ENCODE peak calls at places on chromosomes 13 and 19, in five cellular contexts. One of them, this sample, is unnamed.

GRCh38 chr13:42893346-42893745 is 98.7 kb downstream of the EPSTI1 start:
- DNase-seq in CD4-positive, alpha-beta memory T cell: no peak
- DNase-seq in coronary artery: no peak
- DNase-seq in uterus: peak
- DNase-seq in GM23338: no peak
- DNase-seq in this sample: no peak

GRCh38 chr13:113774177-113775107 is 15.4 kb downstream of the TMEM255B start:
- DNase-seq in CD4-positive, alpha-beta memory T cell: no peak
- DNase-seq in coronary artery: no peak
- DNase-seq in uterus: no peak
- DNase-seq in GM23338: no peak
- DNase-seq in this sample: no peak

GRCh38 chr13:74675185-74675584 is 541.0 kb upstream of the KLF12 start:
- DNase-seq in CD4-positive, alpha-beta memory T cell: no peak
- DNase-seq in coronary artery: no peak
- DNase-seq in uterus: no peak
- DNase-seq in GM23338: no peak
- DNase-seq in this sample: no peak

GRCh38 chr13:99555149-99555548 is 53.9 kb downstream of the TM9SF2 start:
- DNase-seq in CD4-positive, alpha-beta memory T cell: no peak
- DNase-seq in coronary artery: no peak
- DNase-seq in uterus: no peak
- DNase-seq in GM23338: no peak
- DNase-seq in this sample: no peak

GRCh38 chr13:100673831-100674362 is 698 bp downstream of the TMTC4 start:
- DNase-seq in CD4-positive, alpha-beta memory T cell: peak
- DNase-seq in coronary artery: no peak
- DNase-seq in uterus: peak
- DNase-seq in GM23338: peak
- DNase-seq in this sample: peak

GRCh38 chr19:3336680-3337523 is 29.5 kb upstream of the NFIC start:
- DNase-seq in CD4-positive, alpha-beta memory T cell: no peak
- DNase-seq in coronary artery: peak
- DNase-seq in uterus: peak
- DNase-seq in GM23338: no peak
- DNase-seq in this sample: no peak

GRCh38 chr19:39681416-39681815 is 22.9 kb upstream of the LGALS14 start:
- DNase-seq in CD4-positive, alpha-beta memory T cell: no peak
- DNase-seq in coronary artery: no peak
- DNase-seq in uterus: no peak
- DNase-seq in GM23338: no peak
- DNase-seq in this sample: no peak

GRCh38 chr13:113862766-113863510 is 938 bp downstream of the GAS6 start:
- DNase-seq in CD4-positive, alpha-beta memory T cell: no peak
- DNase-seq in coronary artery: peak
- DNase-seq in uterus: peak
- DNase-seq in GM23338: peak
- DNase-seq in this sample: no peak

GRCh38 chr13:99989376-99990044 is 7.9 kb downstream of the ZIC2 start:
- DNase-seq in CD4-positive, alpha-beta memory T cell: no peak
- DNase-seq in coronary artery: no peak
- DNase-seq in uterus: no peak
- DNase-seq in GM23338: peak
- DNase-seq in this sample: no peak

GRCh38 chr19:2507109-2507508 is 31.2 kb downstream of the GADD45B start:
- DNase-seq in CD4-positive, alpha-beta memory T cell: peak
- DNase-seq in coronary artery: no peak
- DNase-seq in uterus: no peak
- DNase-seq in GM23338: no peak
- DNase-seq in this sample: peak

GRCh38 chr19:862529-863304 is 3.3 kb downstream of the CFD start:
- DNase-seq in CD4-positive, alpha-beta memory T cell: peak
- DNase-seq in coronary artery: no peak
- DNase-seq in uterus: peak
- DNase-seq in GM23338: peak
- DNase-seq in this sample: peak

GRCh38 chr19:8615813-8616596 is 5.5 kb upstream of the ADAMTS10 start:
- DNase-seq in CD4-positive, alpha-beta memory T cell: peak
- DNase-seq in coronary artery: no peak
- DNase-seq in uterus: no peak
- DNase-seq in GM23338: peak
- DNase-seq in this sample: peak

GRCh38 chr13:113005997-113006396 is 37.0 kb downstream of the MCF2L start:
- DNase-seq in CD4-positive, alpha-beta memory T cell: no peak
- DNase-seq in coronary artery: no peak
- DNase-seq in uterus: no peak
- DNase-seq in GM23338: no peak
- DNase-seq in this sample: no peak

GRCh38 chr19:38734426-38735256 is 9.6 kb downstream of the CAPN12 start:
- DNase-seq in CD4-positive, alpha-beta memory T cell: peak
- DNase-seq in coronary artery: peak
- DNase-seq in uterus: peak
- DNase-seq in GM23338: no peak
- DNase-seq in this sample: no peak

GRCh38 chr13:76335463-76335862 is 550.7 kb downstream of the KCTD12 start:
- DNase-seq in CD4-positive, alpha-beta memory T cell: no peak
- DNase-seq in coronary artery: no peak
- DNase-seq in uterus: no peak
- DNase-seq in GM23338: no peak
- DNase-seq in this sample: no peak

GRCh38 chr13:52371736-52372247 is 34.2 kb downstream of the THSD1 start:
- DNase-seq in CD4-positive, alpha-beta memory T cell: no peak
- DNase-seq in coronary artery: no peak
- DNase-seq in uterus: no peak
- DNase-seq in GM23338: no peak
- DNase-seq in this sample: no peak

GRCh38 chr13:104327217-104327616 is 1261.0 kb upstream of the SLC10A2 start:
- DNase-seq in CD4-positive, alpha-beta memory T cell: no peak
- DNase-seq in coronary artery: no peak
- DNase-seq in uterus: no peak
- DNase-seq in GM23338: no peak
- DNase-seq in this sample: no peak

GRCh38 chr13:65943024-65943423 is 1287.1 kb downstream of the PCDH9 start:
- DNase-seq in CD4-positive, alpha-beta memory T cell: no peak
- DNase-seq in coronary artery: no peak
- DNase-seq in uterus: no peak
- DNase-seq in GM23338: no peak
- DNase-seq in this sample: no peak

GRCh38 chr13:74867460-74867859 is 614.5 kb downstream of the TBC1D4 start:
- DNase-seq in CD4-positive, alpha-beta memory T cell: no peak
- DNase-seq in coronary artery: no peak
- DNase-seq in uterus: no peak
- DNase-seq in GM23338: no peak
- DNase-seq in this sample: no peak

GRCh38 chr13:112968380-112968909 is 569 bp upstream of the MCF2L start:
- DNase-seq in CD4-positive, alpha-beta memory T cell: peak
- DNase-seq in coronary artery: no peak
- DNase-seq in uterus: no peak
- DNase-seq in GM23338: peak
- DNase-seq in this sample: peak

GRCh38 chr19:39949026-39949747 is 14.8 kb upstream of the FCGBP start:
- DNase-seq in CD4-positive, alpha-beta memory T cell: no peak
- DNase-seq in coronary artery: no peak
- DNase-seq in uterus: no peak
- DNase-seq in GM23338: no peak
- DNase-seq in this sample: no peak

GRCh38 chr19:18539372-18539771 is 4.0 kb downstream of the FKBP8 start:
- DNase-seq in CD4-positive, alpha-beta memory T cell: no peak
- DNase-seq in coronary artery: no peak
- DNase-seq in uterus: no peak
- DNase-seq in GM23338: no peak
- DNase-seq in this sample: no peak

GRCh38 chr19:13825489-13826475 is 30.5 kb downstream of the ZSWIM4 start:
- DNase-seq in CD4-positive, alpha-beta memory T cell: no peak
- DNase-seq in coronary artery: no peak
- DNase-seq in uterus: no peak
- DNase-seq in GM23338: peak
- DNase-seq in this sample: peak

GRCh38 chr19:38211779-38212178 is 12.2 kb downstream of the DPF1 start:
- DNase-seq in CD4-positive, alpha-beta memory T cell: no peak
- DNase-seq in coronary artery: no peak
- DNase-seq in uterus: no peak
- DNase-seq in GM23338: peak
- DNase-seq in this sample: no peak

GRCh38 chr13:30329009-30329585 is 21.7 kb upstream of the KATNAL1 start:
- DNase-seq in CD4-positive, alpha-beta memory T cell: no peak
- DNase-seq in coronary artery: no peak
- DNase-seq in uterus: no peak
- DNase-seq in GM23338: no peak
- DNase-seq in this sample: no peak

GRCh38 chr19:1605236-1606137 is at the start of gene UQCR11:
- DNase-seq in CD4-positive, alpha-beta memory T cell: peak
- DNase-seq in coronary artery: peak
- DNase-seq in uterus: peak
- DNase-seq in GM23338: peak
- DNase-seq in this sample: peak

GRCh38 chr19:47540748-47541147 is 25.9 kb upstream of the NAPA start:
- DNase-seq in CD4-positive, alpha-beta memory T cell: no peak
- DNase-seq in coronary artery: no peak
- DNase-seq in uterus: no peak
- DNase-seq in GM23338: peak
- DNase-seq in this sample: no peak

GRCh38 chr19:5001547-5002131 is 32.7 kb downstream of the KDM4B start:
- DNase-seq in CD4-positive, alpha-beta memory T cell: peak
- DNase-seq in coronary artery: no peak
- DNase-seq in uterus: no peak
- DNase-seq in GM23338: peak
- DNase-seq in this sample: peak

DNA sequence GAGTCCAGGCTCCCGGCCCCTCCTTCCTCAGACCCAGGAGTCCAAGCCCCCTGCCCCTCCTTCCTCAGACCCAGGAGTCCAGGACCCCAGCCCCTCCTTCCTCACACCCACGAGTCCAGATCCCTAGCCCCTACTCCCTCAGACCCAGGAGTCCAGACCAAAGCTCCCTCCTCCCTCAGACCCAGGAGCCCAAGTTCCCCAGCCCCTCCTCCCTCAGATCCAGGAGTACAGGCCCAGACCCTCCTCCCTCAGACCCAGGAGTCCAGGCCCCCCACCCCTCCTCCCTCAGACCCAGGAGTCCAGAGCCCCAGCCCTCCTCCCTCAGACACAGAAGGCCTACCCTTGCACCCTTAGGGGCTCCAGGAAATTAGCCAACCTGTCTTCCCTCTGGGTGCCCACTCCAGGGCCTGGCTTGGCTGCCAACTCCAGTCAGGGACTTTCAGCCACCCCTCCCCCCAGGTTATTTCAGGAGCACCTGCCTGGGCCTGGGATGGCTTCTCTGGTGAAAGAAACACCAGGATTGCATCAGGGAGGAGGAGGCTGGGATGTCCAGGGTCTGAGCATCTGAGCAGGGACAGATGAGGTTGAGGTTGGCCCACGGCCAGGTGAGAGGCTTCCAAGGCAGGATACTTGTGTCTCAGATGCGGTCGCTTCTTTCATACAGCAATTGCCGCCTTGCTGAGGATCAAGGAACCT is at the start of gene FGF21:
- DNase-seq in CD4-positive, alpha-beta memory T cell: no peak
- DNase-seq in coronary artery: no peak
- DNase-seq in uterus: no peak
- DNase-seq in GM23338: peak
- DNase-seq in this sample: no peak
- H3K27ac ChIP-seq in CD4-positive, alpha-beta memory T cell: no peak
- H3K27ac ChIP-seq in coronary artery: no peak
- H3K27ac ChIP-seq in uterus: no peak
- H3K27ac ChIP-seq in GM23338: peak
- H3K27ac ChIP-seq in this sample: no peak

GRCh38 chr13:33409673-33410072 is 124.1 kb upstream of the STARD13 start:
- DNase-seq in CD4-positive, alpha-beta memory T cell: no peak
- DNase-seq in coronary artery: no peak
- DNase-seq in uterus: no peak
- DNase-seq in GM23338: no peak
- DNase-seq in this sample: no peak

GRCh38 chr13:33405371-33405770 is 119.8 kb upstream of the STARD13 start:
- DNase-seq in CD4-positive, alpha-beta memory T cell: no peak
- DNase-seq in coronary artery: no peak
- DNase-seq in uterus: no peak
- DNase-seq in GM23338: no peak
- DNase-seq in this sample: no peak

GRCh38 chr13:33410619-33411018 is 125.1 kb upstream of the STARD13 start:
- DNase-seq in CD4-positive, alpha-beta memory T cell: no peak
- DNase-seq in coronary artery: no peak
- DNase-seq in uterus: no peak
- DNase-seq in GM23338: no peak
- DNase-seq in this sample: no peak

GRCh38 chr13:33415822-33416221 is 130.3 kb upstream of the STARD13 start:
- DNase-seq in CD4-positive, alpha-beta memory T cell: no peak
- DNase-seq in coronary artery: no peak
- DNase-seq in uterus: no peak
- DNase-seq in GM23338: no peak
- DNase-seq in this sample: no peak

GRCh38 chr13:33411312-33411711 is 125.8 kb upstream of the STARD13 start:
- DNase-seq in CD4-positive, alpha-beta memory T cell: no peak
- DNase-seq in coronary artery: no peak
- DNase-seq in uterus: no peak
- DNase-seq in GM23338: no peak
- DNase-seq in this sample: no peak
- H3K27ac ChIP-seq in CD4-positive, alpha-beta memory T cell: no peak
- H3K27ac ChIP-seq in coronary artery: no peak
- H3K27ac ChIP-seq in uterus: no peak
- H3K27ac ChIP-seq in GM23338: no peak
- H3K27ac ChIP-seq in this sample: no peak

GRCh38 chr13:49624207-49624606 is 4.1 kb upstream of the ARL11 start:
- DNase-seq in CD4-positive, alpha-beta memory T cell: no peak
- DNase-seq in coronary artery: no peak
- DNase-seq in uterus: no peak
- DNase-seq in GM23338: no peak
- DNase-seq in this sample: no peak
- H3K27ac ChIP-seq in CD4-positive, alpha-beta memory T cell: no peak
- H3K27ac ChIP-seq in coronary artery: no peak
- H3K27ac ChIP-seq in uterus: no peak
- H3K27ac ChIP-seq in GM23338: no peak
- H3K27ac ChIP-seq in this sample: no peak

GRCh38 chr13:110470272-110471009 is 91.1 kb downstream of the RAB20 start:
- DNase-seq in CD4-positive, alpha-beta memory T cell: no peak
- DNase-seq in coronary artery: no peak
- DNase-seq in uterus: no peak
- DNase-seq in GM23338: no peak
- DNase-seq in this sample: no peak

GRCh38 chr13:110471156-110471832 is 90.2 kb downstream of the RAB20 start:
- DNase-seq in CD4-positive, alpha-beta memory T cell: no peak
- DNase-seq in coronary artery: no peak
- DNase-seq in uterus: no peak
- DNase-seq in GM23338: no peak
- DNase-seq in this sample: no peak

GRCh38 chr13:110469597-110469996 is 91.9 kb downstream of the RAB20 start:
- DNase-seq in CD4-positive, alpha-beta memory T cell: no peak
- DNase-seq in coronary artery: no peak
- DNase-seq in uterus: no peak
- DNase-seq in GM23338: no peak
- DNase-seq in this sample: no peak

GRCh38 chr13:110472904-110473563 is 88.5 kb downstream of the RAB20 start:
- DNase-seq in CD4-positive, alpha-beta memory T cell: no peak
- DNase-seq in coronary artery: no peak
- DNase-seq in uterus: no peak
- DNase-seq in GM23338: no peak
- DNase-seq in this sample: no peak

DNA sequence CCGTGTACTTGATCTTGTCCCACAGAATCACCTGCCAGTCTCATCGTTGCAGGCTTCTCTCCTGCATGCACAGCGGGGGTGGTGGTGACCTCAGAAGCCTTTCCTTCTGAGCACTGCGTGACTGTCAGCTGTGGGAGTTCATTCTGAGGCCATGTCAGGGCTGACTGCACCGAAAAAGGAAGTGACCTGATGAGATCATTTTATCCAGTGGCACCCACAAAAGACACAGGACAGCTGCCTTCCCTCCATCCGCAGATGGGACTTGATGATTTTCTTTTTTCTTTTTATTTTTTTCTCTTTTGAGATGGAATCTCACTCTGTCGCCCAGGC is 89.7 kb downstream of the RAB20 start:
- DNase-seq in CD4-positive, alpha-beta memory T cell: no peak
- DNase-seq in coronary artery: no peak
- DNase-seq in uterus: no peak
- DNase-seq in GM23338: no peak
- DNase-seq in this sample: no peak
- H3K27ac ChIP-seq in CD4-positive, alpha-beta memory T cell: no peak
- H3K27ac ChIP-seq in coronary artery: no peak
- H3K27ac ChIP-seq in uterus: no peak
- H3K27ac ChIP-seq in GM23338: no peak
- H3K27ac ChIP-seq in this sample: no peak

This sample was measured in DND-41.